ENCODE peak calls at places on chromosomes 11 and 22, in four cellular contexts. K is thoracic aorta, R is IMR-90, H is H9. M is an unnamed sample. For H3K4me1, the result is how much of the 10 kb centered on the place peaks cover.

GRCh38 chr11:119793335-119793984 is 64.5 kb upstream of the NECTIN1 start:
- DNase-seq in K (no peak), R (no peak), H (no peak), M (peak)

GRCh38 chr11:16195659-16196058 is 160.7 kb downstream of the SOX6 start:
- DNase-seq in K (no peak), R (peak), H (no peak), M (no peak)

GRCh38 chr11:27040302-27041115 is at the start of gene BBOX1:
- DNase-seq in K (no peak), R (no peak), H (no peak), M (peak)

GRCh38 chr11:123543796-123544195 is 110.6 kb downstream of the SCN3B start:
- DNase-seq in K (no peak), R (peak), H (no peak), M (no peak)

GRCh38 chr11:40271361-40271760 is 1188.1 kb downstream of the LRRC4C start:
- DNase-seq in K (no peak), R (no peak), H (no peak), M (no peak)

GRCh38 chr11:4647795-4648194 is 4.0 kb downstream of the OR51E1 start:
- DNase-seq in K (no peak), R (no peak), H (no peak), M (peak)

GRCh38 chr11:20668844-20669832 is at the start of gene NELL1:
- DNase-seq in K (no peak), R (no peak), H (peak), M (no peak)

GRCh38 chr22:48406161-48406560 is 1421.5 kb downstream of the BRD1 start:
- DNase-seq in K (no peak), R (no peak), H (no peak), M (no peak)

GRCh38 chr22:43302462-43303109 is 40.6 kb downstream of the SCUBE1 start:
- DNase-seq in K (no peak), R (no peak), H (no peak), M (no peak)

GRCh38 chr22:27462190-27462589 is 339.4 kb downstream of the MN1 start:
- DNase-seq in K (no peak), R (no peak), H (no peak), M (no peak)

GRCh38 chr11:122634507-122634906 is 21.0 kb upstream of the UBASH3B start:
- DNase-seq in K (no peak), R (peak), H (peak), M (no peak)

GRCh38 chr11:2265854-2266585 is 4.4 kb downstream of the ASCL2 start:
- DNase-seq in K (no peak), R (no peak), H (no peak), M (peak)

GRCh38 chr22:21569459-21570161 is 2.1 kb downstream of the UBE2L3 start:
- DNase-seq in K (no peak), R (no peak), H (no peak), M (no peak)

GRCh38 chr22:39135092-39135896 is 17.2 kb downstream of the CBX7 start:
- DNase-seq in K (no peak), R (no peak), H (peak), M (no peak)

GRCh38 chr11:44695169-44695833 is 31.5 kb upstream of the TSPAN18 start:
- DNase-seq in K (no peak), R (no peak), H (no peak), M (no peak)

GRCh38 chr11:27313157-27313821 is 49.7 kb downstream of the CCDC34 start:
- DNase-seq in K (no peak), R (no peak), H (no peak), M (no peak)

GRCh38 chr11:44176541-44177213 is 81.2 kb downstream of the EXT2 start:
- DNase-seq in K (no peak), R (no peak), H (no peak), M (no peak)

GRCh38 chr11:46889689-46890475 is 28.5 kb downstream of the LRP4 start:
- DNase-seq in K (peak), R (peak), H (peak), M (peak)

DNA sequence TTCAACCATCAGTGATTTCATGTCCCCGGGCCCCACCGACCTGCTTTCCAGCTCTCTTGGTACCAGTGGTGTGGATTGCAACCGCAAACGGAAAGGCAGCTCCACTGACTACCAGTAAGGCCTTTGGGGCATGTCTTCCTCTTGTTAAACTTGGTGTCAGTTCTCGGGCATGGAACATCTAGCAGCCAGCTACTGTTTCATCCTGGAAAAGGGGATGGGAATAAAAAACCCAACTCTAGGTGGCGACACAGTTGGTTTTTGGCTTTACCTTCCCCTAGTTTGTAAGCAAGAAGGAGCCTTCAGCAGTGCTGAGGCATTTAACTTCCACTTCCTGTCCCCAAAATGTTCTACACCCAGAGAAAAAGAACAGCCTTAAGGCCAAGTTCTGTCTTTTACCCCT is 76.7 kb downstream of the BMAL1 start:
- DNase-seq in K (no peak), R (peak), H (peak), M (no peak)
- TF ChIP-seq CTCF in K (no peak), R (peak), H (peak), M (no peak)

DNA sequence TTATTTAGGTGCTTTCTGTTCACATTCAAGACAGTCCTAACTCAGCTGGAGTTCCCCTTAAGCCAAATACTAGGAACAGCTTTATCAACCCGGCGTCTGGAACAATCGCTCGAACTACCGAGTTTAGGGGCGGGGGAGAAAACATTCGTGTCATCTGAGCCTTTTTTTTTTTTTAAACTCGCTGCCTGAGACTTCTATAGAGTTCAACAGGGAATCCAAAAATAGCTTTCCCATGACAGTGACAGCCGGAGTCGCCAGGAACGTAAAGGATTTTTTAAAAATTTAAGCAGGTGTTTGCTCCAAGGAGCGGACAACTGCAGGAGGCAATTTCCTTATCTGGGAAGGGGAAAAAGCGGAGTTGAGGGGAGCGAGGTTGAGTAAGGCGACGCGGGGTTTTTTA is 807 bp downstream of the TRAF6 start:
- DNase-seq in K (no peak), R (peak), H (no peak), M (peak)
- H3K4me1 ChIP-seq in K (under half), R (under half), H (under half), M (under half)

GRCh38 chr11:59284773-59285129 is 72.0 kb upstream of the MPEG1 start:
- DNase-seq in K (no peak), R (no peak), H (no peak), M (no peak)
- TF ChIP-seq CTCF in K (no peak), R (no peak), H (no peak), M (no peak)

GRCh38 chr11:48082771-48083170 is 102.4 kb downstream of the PTPRJ start:
- DNase-seq in K (no peak), R (no peak), H (no peak), M (no peak)
- H3K4me1 ChIP-seq in K (under half), R (under half), H (under half), M (under half)

GRCh38 chr11:65553301-65554001 is 4.7 kb downstream of the LTBP3 start:
- DNase-seq in K (no peak), R (no peak), H (peak), M (no peak)

GRCh38 chr11:65554842-65555395 is 3.2 kb downstream of the LTBP3 start:
- DNase-seq in K (no peak), R (no peak), H (no peak), M (no peak)

GRCh38 chr11:65554057-65554818 is 3.9 kb downstream of the LTBP3 start:
- DNase-seq in K (no peak), R (no peak), H (no peak), M (no peak)

GRCh38 chr11:65551572-65552398 is 6.4 kb downstream of the LTBP3 start:
- DNase-seq in K (no peak), R (peak), H (peak), M (peak)

DNA sequence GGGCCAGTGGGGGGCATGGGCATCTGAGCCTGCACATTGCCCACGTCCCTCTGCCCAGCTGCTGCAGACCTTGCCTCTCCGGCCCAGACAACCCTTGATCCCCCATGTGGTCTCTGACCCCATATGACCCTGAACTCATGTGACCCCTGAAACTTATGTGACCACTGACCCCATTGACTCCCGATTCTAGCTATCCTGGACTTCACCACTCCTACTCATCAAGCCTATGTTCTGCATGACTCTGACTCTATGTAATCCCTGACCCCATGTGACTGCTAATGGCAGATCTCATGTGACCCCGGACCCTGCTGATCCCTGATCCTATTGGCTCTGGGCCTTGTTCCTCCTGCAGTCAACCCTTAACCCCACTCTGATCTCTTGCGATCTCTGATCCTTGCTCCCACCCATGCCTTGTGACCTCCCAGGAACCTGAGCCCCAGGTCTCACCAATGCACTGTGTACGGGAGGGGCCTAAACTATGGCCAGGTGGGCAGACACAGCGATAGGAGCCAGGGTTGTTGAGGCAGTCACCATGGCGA is 5.7 kb downstream of the LTBP3 start:
- DNase-seq in K (no peak), R (no peak), H (no peak), M (no peak)
- TF ChIP-seq CTCF in K (peak), R (no peak), H (no peak), M (no peak)

GRCh38 chr22:37503183-37503683 is 16.0 kb downstream of the CARD10 start:
- DNase-seq in K (no peak), R (no peak), H (no peak), M (no peak)
- H3K4me1 ChIP-seq in K (under half), R (under half), H (under half), M (half or more)

GRCh38 chr22:23716811-23717801 is 26.3 kb downstream of the RGL4 start:
- DNase-seq in K (peak), R (peak), H (peak), M (peak)
- TF ChIP-seq CTCF in K (no peak), R (no peak), H (no peak), M (no peak)

DNA sequence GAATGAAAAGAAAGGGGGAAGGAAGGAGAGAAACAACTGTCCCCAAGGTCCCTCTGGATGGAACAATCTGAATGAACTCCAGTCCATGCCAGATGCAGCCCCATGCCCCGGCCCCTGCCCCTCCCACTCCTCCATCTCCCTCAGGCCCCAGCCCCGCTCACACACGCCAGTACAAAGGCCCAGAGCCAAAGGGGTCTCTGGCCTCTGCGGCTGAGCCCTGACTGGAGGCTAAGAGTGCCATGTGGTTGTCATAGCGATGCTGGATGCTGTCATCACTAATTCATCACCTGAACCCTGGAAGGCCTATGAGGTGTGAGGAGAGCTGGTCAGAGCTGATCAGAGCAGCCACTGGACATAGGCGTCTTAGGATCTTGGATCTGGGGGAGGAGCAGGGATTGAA is 16.9 kb downstream of the PDE2A start:
- DNase-seq in K (no peak), R (no peak), H (no peak), M (no peak)
- H3K4me1 ChIP-seq in K (under half), R (under half), H (under half), M (under half)

GRCh38 chr11:62145261-62145871 is 21.6 kb downstream of the INCENP start:
- DNase-seq in K (no peak), R (no peak), H (peak), M (peak)

GRCh38 chr11:62144641-62145255 is 20.9 kb downstream of the INCENP start:
- DNase-seq in K (no peak), R (no peak), H (peak), M (peak)

GRCh38 chr11:62142921-62143320 is 19.1 kb downstream of the INCENP start:
- DNase-seq in K (no peak), R (no peak), H (no peak), M (peak)

GRCh38 chr11:62142043-62142375 is 18.2 kb downstream of the INCENP start:
- DNase-seq in K (no peak), R (no peak), H (no peak), M (peak)

DNA sequence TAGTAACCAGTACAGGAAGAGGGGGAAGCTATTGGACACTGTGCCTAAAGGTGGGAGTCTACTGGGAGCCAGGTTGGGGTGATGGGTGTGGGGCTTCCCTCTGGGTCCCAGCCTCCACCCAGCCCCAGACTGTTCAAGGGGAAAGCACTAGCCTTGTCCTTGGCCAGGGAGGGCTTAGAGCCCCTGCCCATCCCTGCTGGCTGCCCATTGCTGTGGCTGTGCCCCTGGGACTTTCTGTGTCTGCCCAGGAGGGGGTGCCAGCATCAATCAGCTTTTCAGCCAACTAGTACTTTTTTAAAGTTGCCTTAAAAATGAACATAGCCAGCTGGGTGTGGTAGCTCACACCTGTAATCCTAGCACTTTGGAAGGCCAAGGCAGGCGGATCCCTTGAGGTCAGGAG is 19.9 kb downstream of the INCENP start:
- DNase-seq in K (no peak), R (no peak), H (peak), M (peak)
- TF ChIP-seq CTCF in K (no peak), R (peak), H (peak), M (no peak)

DNA sequence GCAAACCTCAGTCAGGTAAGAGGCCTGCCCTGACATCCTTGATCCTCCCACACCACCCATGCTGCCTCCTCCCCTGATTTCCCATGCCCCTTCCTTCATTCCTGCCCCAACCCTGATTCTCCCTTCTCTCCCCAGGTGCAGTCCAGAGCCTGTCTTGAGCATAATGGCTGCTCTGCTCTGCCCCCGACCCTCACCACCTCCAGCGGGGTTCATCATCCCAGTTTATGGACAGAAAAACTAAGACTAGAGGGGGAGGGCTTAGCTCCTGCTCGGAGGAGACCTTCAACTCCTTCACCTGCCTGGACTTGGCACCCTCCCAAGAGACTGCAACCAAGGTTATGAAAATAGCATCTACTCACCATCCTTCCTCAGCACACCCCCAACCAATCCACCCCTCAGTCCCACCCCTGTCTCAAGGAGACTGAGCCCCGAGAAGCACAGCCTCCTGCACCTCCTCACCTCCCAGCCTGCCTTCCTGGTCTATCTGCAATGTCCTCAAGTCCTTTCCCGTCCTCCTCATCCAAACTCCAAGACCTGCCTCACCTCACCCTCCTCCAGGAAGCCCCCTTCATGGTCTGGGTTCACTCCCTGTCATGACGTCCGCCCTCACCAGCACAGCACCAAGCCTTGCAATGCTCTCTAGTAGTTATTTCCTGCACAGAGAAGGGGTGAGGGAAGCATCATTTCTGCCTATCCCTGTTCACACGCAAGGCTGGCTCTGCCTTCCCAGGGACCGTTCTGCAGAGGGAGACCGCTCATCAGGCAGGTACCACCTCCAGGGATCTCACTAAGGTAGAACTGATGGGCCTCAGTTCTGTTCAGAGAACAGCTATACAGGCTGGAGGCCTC is 103.1 kb downstream of the PDE2A start:
- DNase-seq in K (no peak), R (no peak), H (peak), M (no peak)
- H3K4me1 ChIP-seq in K (under half), R (under half), H (under half), M (under half)

M was measured in testis.